ENCODE peak calls at places on chromosomes 13 and 19, in nine cellular contexts. R is HCT116, K is fibroblast of the aortic adventitia, F is foreskin fibroblast, T is retinal pigment epithelial cell, N is B cell, Y is endodermal cell, U is GM10248, C is psoas muscle. X is an unnamed sample.

GRCh38 chr13:25371608-25372274 is at the start of gene ATP8A2:
- DNase-seq in K (no peak), U (peak; percentile 23), C (no peak), T (no peak), Y (peak; percentile 71), R (no peak), F (no peak), N (no peak), X (no peak)

GRCh38 chr19:3095375-3096191 is 1.4 kb downstream of the GNA11 start:
- DNase-seq in R (no peak), Y (peak; percentile 95), F (no peak), T (no peak), N (peak; percentile 74), C (peak; percentile 57), K (no peak), U (no peak), X (no peak)

GRCh38 chr19:34241513-34242337 is 12.6 kb upstream of the GARRE1 start:
- DNase-seq in R (no peak), N (peak; percentile 32), T (no peak), F (no peak), U (no peak), Y (peak; percentile 95), C (peak; percentile 57), K (no peak), X (no peak)

GRCh38 chr19:1469936-1470863 is 8.8 kb downstream of the C19orf25 start:
- DNase-seq in N (peak; percentile 94), C (peak; percentile 56), R (peak; percentile 42), T (no peak), F (no peak), Y (peak; percentile 92), U (peak; percentile 74), K (no peak), X (no peak)

GRCh38 chr13:47853236-47853635 is 147.8 kb downstream of the SUCLA2 start:
- DNase-seq in N (no peak), R (no peak), C (no peak), U (no peak), T (no peak), Y (no peak), F (no peak), K (no peak), X (no peak)

GRCh38 chr13:46855166-46855565 is 41.7 kb downstream of the HTR2A start:
- DNase-seq in F (no peak), C (no peak), U (peak; percentile 25), Y (no peak), N (no peak), K (no peak), T (no peak), R (no peak), X (no peak)

GRCh38 chr19:58466760-58467589 is at the start of gene ZNF324:
- DNase-seq in K (peak; percentile 93), R (peak; percentile 93), C (peak; percentile 99), N (peak; percentile 99), F (peak; percentile 93), T (peak; percentile 81), Y (peak; percentile 99), U (peak; percentile 99), X (peak; percentile 95)

GRCh38 chr13:32016119-32016518 is 15.5 kb upstream of the FRY start:
- DNase-seq in R (no peak), U (no peak), N (no peak), Y (no peak), C (no peak), F (no peak), K (no peak), T (no peak), X (no peak)

GRCh38 chr13:37457594-37457993 is 141.0 kb downstream of the POSTN start:
- DNase-seq in F (no peak), K (peak; percentile 37), C (no peak), U (no peak), T (no peak), R (no peak), Y (no peak), N (no peak), X (peak; percentile 20)

GRCh38 chr13:48437381-48437780 is 24.5 kb upstream of the LPAR6 start:
- DNase-seq in R (no peak), C (peak; percentile 65), N (no peak), T (peak; percentile 42), U (no peak), K (peak; percentile 92), Y (no peak), F (no peak), X (no peak)

DNA sequence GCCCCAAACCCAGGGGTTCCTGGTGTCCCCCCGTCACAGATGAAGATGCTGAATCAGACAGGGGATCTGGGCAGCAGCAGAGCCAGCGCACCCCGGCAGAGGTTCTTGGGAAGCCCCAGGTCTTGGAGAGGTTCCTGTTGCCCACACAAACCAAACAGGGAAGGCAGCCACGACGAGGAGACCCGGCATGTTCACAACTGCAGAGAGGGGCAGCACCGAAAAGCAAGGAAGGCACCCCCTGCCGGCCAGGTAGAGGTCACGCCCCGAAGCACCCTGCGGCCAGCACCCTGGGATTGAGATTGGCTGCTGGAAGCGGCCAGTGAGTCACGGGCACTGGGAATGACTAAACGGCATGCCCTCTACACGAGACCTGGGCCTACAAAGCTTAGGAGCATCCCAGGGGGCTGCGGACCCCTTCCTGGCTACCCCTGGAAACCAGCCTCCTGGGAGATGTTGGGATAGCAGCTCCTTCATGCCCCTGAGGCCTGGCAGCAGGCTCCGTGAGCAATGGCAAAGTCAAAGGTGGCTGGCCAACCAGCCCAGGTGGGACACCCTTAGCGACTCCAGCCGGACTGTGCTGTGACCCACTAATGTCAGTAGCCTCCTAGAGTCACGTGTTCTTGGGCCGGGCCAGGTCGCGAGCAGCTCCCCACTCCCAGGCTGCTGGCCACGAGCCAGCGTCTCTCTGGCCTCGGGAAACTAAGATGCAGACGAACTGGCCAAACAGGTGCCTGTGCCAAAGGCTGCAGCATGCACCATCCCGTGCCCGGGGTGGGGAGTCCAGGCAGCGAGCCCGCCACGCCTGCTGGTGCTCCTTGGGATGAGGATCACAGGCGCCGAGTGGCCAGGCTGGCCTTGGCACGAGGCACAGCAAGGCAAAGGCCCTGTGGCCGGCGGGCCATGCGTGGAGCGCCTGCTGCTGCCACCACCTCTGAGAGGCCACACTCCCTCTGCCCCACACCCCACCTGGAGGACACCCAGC is 43.2 kb downstream of the MLLT1 start:
- DNase-seq in R (no peak), F (no peak), N (peak; percentile 33), U (no peak), Y (no peak), C (peak; percentile 57), K (no peak), T (no peak), X (no peak)
- TF ChIP-seq CTCF in R (no peak), F (no peak), N (no peak), U (no peak), Y (peak; percentile 30), C (no peak), K (no peak), T (no peak), X (no peak)

DNA sequence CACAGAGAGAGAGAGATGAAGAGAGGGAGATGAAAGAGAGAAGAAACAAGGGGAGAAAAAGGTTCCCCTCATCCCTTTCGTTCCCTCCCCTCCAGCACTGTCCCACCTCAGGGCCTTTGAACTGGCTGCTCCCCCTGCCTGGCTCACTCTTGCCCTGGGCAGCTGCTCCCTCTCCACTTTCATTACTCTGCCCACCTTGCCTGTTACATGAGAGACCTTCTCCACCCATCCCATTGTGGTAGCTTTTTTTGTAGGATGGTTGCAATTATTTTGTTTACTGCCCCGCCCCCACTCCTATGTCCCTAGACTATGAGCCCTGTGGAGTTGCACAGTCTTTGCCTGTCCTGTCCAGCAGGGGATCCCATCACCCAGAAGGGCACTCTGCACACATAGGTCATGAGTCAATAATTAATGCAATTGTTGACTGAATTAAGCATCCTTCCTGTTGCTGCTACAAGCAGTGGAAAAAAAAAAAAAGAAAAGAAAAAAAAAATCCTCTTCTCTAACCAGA is 14.1 kb downstream of the C19orf81 start:
- DNase-seq in T (no peak), F (no peak), N (no peak), K (no peak), C (no peak), R (no peak), U (no peak), Y (no peak), X (no peak)
- TF ChIP-seq CTCF in T (peak; percentile 19), F (no peak), N (no peak), K (peak; percentile 2), C (no peak), R (peak; percentile 47), U (no peak), Y (peak; percentile 45), X (peak; percentile 48)

GRCh38 chr13:73851104-73851503 is 283.1 kb downstream of the KLF12 start:
- DNase-seq in N (no peak), R (no peak), C (no peak), K (no peak), U (no peak), Y (no peak), T (no peak), F (no peak), X (no peak)

GRCh38 chr13:73850104-73850898 is 283.9 kb downstream of the KLF12 start:
- DNase-seq in C (no peak), R (no peak), N (no peak), K (no peak), U (no peak), T (no peak), F (no peak), Y (no peak), X (no peak)

GRCh38 chr13:73844986-73845385 is 289.2 kb downstream of the KLF12 start:
- DNase-seq in Y (no peak), U (no peak), N (no peak), K (peak; percentile 47), F (no peak), T (no peak), R (no peak), C (no peak), X (no peak)

DNA sequence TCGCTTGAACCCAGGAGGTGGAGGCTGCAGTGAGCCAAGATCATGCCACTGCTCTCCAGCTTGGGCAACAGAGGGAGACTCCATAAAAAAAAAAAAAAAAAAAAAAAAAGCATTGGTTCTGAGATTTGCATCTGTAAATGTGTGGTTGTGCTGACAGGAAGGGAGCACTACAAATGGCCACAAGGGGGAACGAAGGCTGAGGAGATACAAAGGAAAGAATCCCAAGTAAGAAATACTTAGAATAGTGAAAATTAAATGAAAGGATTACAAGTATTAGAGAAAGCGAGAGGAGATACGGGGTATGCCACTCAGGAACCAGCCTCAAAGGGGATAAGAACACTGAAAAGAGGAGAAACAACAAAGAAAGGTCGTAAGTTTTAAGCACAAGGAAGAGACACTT is 284.9 kb downstream of the KLF12 start:
- DNase-seq in C (no peak), R (peak; percentile 26), K (peak; percentile 48), F (peak; percentile 21), T (no peak), U (no peak), N (no peak), Y (peak; percentile 80), X (peak; percentile 55)
- TF ChIP-seq CTCF in C (peak; percentile 29), R (peak; percentile 53), K (peak; percentile 62), F (peak; percentile 48), T (peak; percentile 67), U (peak; percentile 30), N (peak; percentile 42), Y (peak; percentile 80), X (peak; percentile 75)

DNA sequence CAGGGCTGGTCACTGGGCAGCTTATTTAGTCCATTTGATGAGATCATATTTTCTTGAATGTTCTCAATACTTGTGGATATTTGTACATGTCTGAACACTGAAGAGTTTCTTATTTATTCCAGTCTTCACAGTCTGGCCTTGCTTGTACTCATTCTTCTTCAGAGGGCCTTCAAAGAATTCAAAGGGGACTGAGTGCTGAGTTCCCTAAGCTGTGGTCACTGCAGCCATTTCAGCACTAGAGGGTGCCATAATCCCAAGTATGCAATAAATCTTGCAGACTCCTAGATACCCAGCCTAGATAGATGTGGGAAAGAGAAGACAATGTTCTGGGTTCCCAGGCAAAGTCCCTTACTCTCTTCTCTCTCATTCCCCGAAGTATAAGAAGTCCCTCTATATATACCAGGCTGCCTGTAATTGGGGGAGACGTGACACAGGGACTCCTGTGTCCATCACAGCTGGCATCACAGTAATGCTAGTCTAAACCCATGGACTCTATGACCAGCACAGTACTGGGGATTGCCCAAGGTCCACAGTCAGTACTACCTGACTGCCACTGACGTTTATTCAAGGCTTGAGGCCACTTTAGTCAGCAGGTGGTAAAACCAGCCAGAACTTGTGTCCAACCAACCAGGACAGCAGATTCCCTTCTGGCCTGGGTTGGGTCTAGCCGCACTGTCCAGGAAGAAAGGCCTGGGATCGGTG is 8.9 kb upstream of the VN1R1 start:
- DNase-seq in R (peak; percentile 59), F (peak; percentile 10), N (no peak), C (no peak), K (peak; percentile 30), Y (peak; percentile 75), U (peak; percentile 28), T (no peak), X (peak; percentile 50)
- TF ChIP-seq CTCF in R (peak; percentile 65), F (peak; percentile 28), N (peak; percentile 36), C (no peak), K (peak; percentile 31), Y (peak; percentile 74), U (peak; percentile 42), T (peak; percentile 19), X (peak; percentile 82)

X was measured in HFFc6.